ENCODE peak calls at places on chromosomes 3 and 15, in four cellular contexts. A is breast epithelium, I is NB4, Q is A673. X is an unnamed sample.

GRCh38 chr15:96817900-96818299 is 487.4 kb downstream of the NR2F2 start:
- DNase-seq in Q (no peak), A (no peak), I (no peak), X (no peak)

GRCh38 chr15:25849431-25849921 is 13.7 kb downstream of the ATP10A start:
- DNase-seq in A (no peak), I (no peak), Q (peak; percentile 44), X (no peak)

GRCh38 chr15:39281094-39281493 is 299.8 kb upstream of the THBS1 start:
- DNase-seq in Q (no peak), I (no peak), A (no peak), X (no peak)

GRCh38 chr15:66389098-66389858 is 2.6 kb downstream of the MAP2K1 start:
- DNase-seq in Q (no peak), I (no peak), A (no peak), X (no peak)

GRCh38 chr15:69718916-69719315 is 266.3 kb downstream of the RPLP1 start:
- DNase-seq in I (peak; percentile 89), Q (no peak), A (no peak), X (no peak)

GRCh38 chr3:158702815-158703481 is 29.3 kb downstream of the RARRES1 start:
- DNase-seq in Q (no peak), I (no peak), A (no peak), X (no peak)

GRCh38 chr3:10389341-10389740 is 68.4 kb upstream of the SEC13 start:
- DNase-seq in Q (no peak), I (peak; percentile 16), A (no peak), X (no peak)

GRCh38 chr3:51530485-51530884 is 8.0 kb upstream of the RAD54L2 start:
- DNase-seq in Q (no peak), A (no peak), I (no peak), X (no peak)

GRCh38 chr15:65856821-65857455 is 12.4 kb upstream of the RAB11A start:
- DNase-seq in A (peak; percentile 66), I (peak; percentile 66), Q (peak; percentile 76), X (peak; percentile 47)

GRCh38 chr15:43991235-43991634 is 164.4 kb downstream of the WDR76 start:
- DNase-seq in Q (no peak), I (no peak), A (no peak), X (no peak)

GRCh38 chr15:35179739-35180138 is 94.6 kb upstream of the NANOGP8 start:
- DNase-seq in A (no peak), Q (no peak), I (no peak), X (no peak)

GRCh38 chr3:186529204-186529999 is 14.8 kb downstream of the CRYGS start:
- DNase-seq in I (peak; percentile 31), Q (no peak), A (no peak), X (no peak)

GRCh38 chr3:141699349-141699748 is 38.7 kb upstream of the RNF7 start:
- DNase-seq in A (no peak), Q (no peak), I (no peak), X (no peak)

GRCh38 chr15:57947781-57948180 is 117.7 kb downstream of the ALDH1A2 start:
- DNase-seq in Q (no peak), I (no peak), A (no peak), X (no peak)

GRCh38 chr15:40295297-40295696 is 12.4 kb upstream of the ANKRD63 start:
- DNase-seq in A (no peak), I (no peak), Q (no peak), X (no peak)

GRCh38 chr15:32682569-32682968 is 35.2 kb upstream of the GREM1 start:
- DNase-seq in I (no peak), Q (no peak), A (no peak), X (no peak)

GRCh38 chr15:68616397-68616796 is 37.6 kb downstream of the CORO2B start:
- DNase-seq in I (peak; percentile 34), A (no peak), Q (no peak), X (no peak)

GRCh38 chr3:157369712-157370447 is 66.8 kb upstream of the PTX3 start:
- DNase-seq in Q (peak; percentile 98), I (no peak), A (no peak), X (no peak)

GRCh38 chr3:146124141-146124801 is 36.7 kb downstream of the PLOD2 start:
- DNase-seq in A (no peak), I (no peak), Q (no peak), X (no peak)

GRCh38 chr15:42919794-42920280 is 741 bp downstream of the TTBK2 start:
- DNase-seq in I (peak; percentile 70), A (no peak), Q (peak; percentile 58), X (no peak)

GRCh38 chr15:85687329-85687728 is 107.4 kb downstream of the KLHL25 start:
- DNase-seq in Q (no peak), I (peak; percentile 18), A (no peak), X (no peak)

GRCh38 chr15:35696767-35697231 is 150.8 kb upstream of the DPH6 start:
- DNase-seq in Q (peak; percentile 70), A (no peak), I (no peak), X (no peak)

GRCh38 chr3:81744366-81744765 is 17.1 kb downstream of the GBE1 start:
- DNase-seq in A (no peak), Q (peak; percentile 49), I (peak; percentile 49), X (no peak)

DNA sequence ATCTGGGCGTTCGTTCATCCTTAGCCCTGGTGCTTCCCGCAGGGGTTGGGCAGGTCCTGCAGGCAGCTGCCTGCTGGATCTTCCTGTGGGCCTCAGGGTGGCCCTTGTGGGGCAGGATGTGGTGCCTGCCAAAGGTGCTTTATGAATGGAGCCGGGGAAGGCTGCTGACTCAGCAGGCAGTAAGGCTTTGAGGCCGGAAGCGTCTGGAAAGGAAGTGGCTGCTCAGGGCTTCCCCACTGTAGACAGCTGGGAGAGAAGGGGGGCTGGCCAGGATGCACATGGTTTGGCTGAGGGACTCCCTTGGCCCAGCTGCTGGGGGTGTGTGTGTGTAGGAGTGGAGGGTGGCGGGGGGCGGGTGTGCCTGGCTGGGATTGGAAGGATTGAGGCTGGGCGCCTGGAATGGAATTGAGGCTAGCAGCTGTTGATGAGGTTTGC is 12.9 kb downstream of the CD276 start:
- DNase-seq in I (peak; percentile 83), Q (peak; percentile 98), A (no peak), X (no peak)
- TF ChIP-seq CTCF in I (no peak), Q (no peak), A (no peak), X (no peak)

DNA sequence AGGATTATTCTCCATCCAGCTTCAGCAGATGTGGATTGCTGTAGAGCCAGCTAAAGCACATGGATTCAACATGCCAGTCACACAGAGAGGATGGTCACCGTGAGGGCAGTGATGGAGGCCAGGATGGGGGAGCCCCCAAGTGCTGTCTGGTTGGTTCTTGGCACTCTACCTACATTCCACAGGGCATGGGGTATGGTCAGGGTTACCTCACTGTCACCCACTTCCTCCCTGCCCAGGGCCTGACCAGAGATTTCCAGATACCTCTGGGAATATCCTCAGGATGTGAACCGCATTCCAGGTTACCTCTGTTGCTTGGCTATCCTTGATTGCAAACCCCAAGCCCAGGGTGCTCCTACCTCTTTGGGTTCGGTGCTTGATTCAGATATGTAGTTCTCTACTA is 147.3 kb upstream of the TRIM42 start:
- DNase-seq in I (no peak), Q (no peak), A (no peak), X (no peak)
- TF ChIP-seq CTCF in I (no peak), Q (no peak), A (no peak), X (no peak)

GRCh38 chr3:148957586-148957985 is 33.8 kb upstream of the GYG1 start:
- DNase-seq in A (no peak), I (peak; percentile 86), Q (peak; percentile 55), X (no peak)
- TF ChIP-seq CTCF in A (no peak), I (peak; percentile 82), Q (peak; percentile 62), X (no peak)

DNA sequence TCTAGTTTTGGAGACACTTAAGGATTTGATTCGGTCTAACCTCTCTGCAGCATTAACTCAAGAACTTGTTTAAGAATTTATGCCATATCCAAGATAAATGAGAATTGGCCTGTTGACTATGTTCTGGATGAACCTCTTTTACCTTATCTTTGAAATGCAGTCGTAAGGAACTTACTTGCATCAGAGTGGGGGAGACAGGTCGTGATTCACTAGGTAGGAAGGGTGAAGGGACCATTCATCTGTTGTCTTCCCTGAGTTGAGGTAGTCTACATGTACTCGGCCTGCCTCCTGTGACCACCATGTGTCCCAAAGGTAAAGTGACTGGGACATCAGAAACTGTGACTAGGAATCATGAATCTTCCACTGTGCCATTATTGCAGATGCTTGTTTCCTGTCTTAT is 248.0 kb upstream of the P2RY1 start:
- DNase-seq in A (no peak), I (no peak), Q (no peak), X (no peak)
- TF ChIP-seq CTCF in A (no peak), I (no peak), Q (no peak), X (no peak)

DNA sequence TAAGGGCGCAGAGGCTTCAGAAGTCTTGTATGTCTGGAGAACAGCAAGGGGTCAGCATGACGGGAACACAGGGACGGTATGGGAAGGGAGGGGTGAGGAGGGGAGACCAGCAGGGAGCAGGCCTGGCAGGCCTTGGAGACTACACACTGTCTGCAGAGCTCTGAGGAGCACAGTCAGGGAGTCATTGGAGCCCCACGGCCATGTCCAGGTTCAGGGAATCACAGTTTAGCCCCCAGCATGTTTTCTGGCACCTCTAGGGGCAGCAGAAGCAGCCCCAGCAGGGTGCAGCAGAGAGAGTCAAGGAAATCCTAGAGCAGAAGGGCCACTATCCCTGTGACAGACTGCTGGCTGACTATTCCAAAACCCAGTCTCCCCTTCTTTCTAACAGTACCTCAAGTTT is 3.2 kb downstream of the LAMP3 start:
- DNase-seq in I (peak; percentile 35), A (no peak), Q (no peak), X (no peak)
- TF ChIP-seq CTCF in I (peak; percentile 47), A (no peak), Q (peak; percentile 32), X (no peak)

GRCh38 chr3:70120360-70120966 is 120.9 kb downstream of the SAMMSON start:
- DNase-seq in A (peak; percentile 66), I (peak; percentile 79), Q (peak; percentile 74), X (peak; percentile 32)
- TF ChIP-seq CTCF in A (peak; percentile 31), I (peak; percentile 85), Q (peak; percentile 68), X (peak; percentile 37)

GRCh38 chr15:80087104-80087503 is 27.6 kb downstream of the ZFAND6 start:
- DNase-seq in I (no peak), Q (no peak), A (no peak), X (no peak)
- TF ChIP-seq CTCF in I (no peak), Q (peak; percentile 9), A (no peak), X (no peak)

X was measured in activated B cell treated with CpG ODN at 0.5 μM for 24 hours.